ENCODE peak calls at places on chromosomes 5 and 9, in six cellular contexts. One of them, this sample, is unnamed.
A peak's percentile ranks its signal among the peaks of the same experiment; 100 is the strongest.

GRCh38 chr9:33081128-33081851 is 4.8 kb upstream of the SMU1 start:
- DNase-seq in K562: peak; percentile 51
- DNase-seq in GM12878: peak; percentile 76
- DNase-seq in SK-N-SH: peak; percentile 86
- DNase-seq in HepG2: peak; percentile 79
- DNase-seq in A549: peak; percentile 89
- DNase-seq in this sample: no peak

GRCh38 chr9:137458194-137459146 is 664 bp downstream of the NSMF start:
- DNase-seq in A549: no peak
- DNase-seq in SK-N-SH: peak; percentile 84
- DNase-seq in GM12878: no peak
- DNase-seq in K562: no peak
- DNase-seq in HepG2: no peak
- DNase-seq in this sample: no peak

GRCh38 chr9:36328798-36329411 is 70.7 kb upstream of the GNE start:
- DNase-seq in GM12878: no peak
- DNase-seq in SK-N-SH: peak; percentile 62
- DNase-seq in A549: peak; percentile 82
- DNase-seq in HepG2: peak; percentile 70
- DNase-seq in K562: peak; percentile 43
- DNase-seq in this sample: no peak

GRCh38 chr5:177070536-177071191 is 16.1 kb upstream of the FGFR4 start:
- DNase-seq in K562: no peak
- DNase-seq in HepG2: no peak
- DNase-seq in GM12878: peak; percentile 2
- DNase-seq in A549: no peak
- DNase-seq in SK-N-SH: no peak
- DNase-seq in this sample: no peak

GRCh38 chr5:9863486-9863885 is 233.3 kb upstream of the TAS2R1 start:
- DNase-seq in HepG2: no peak
- DNase-seq in A549: no peak
- DNase-seq in SK-N-SH: no peak
- DNase-seq in K562: no peak
- DNase-seq in GM12878: no peak
- DNase-seq in this sample: no peak

GRCh38 chr5:68344447-68345111 is 129.0 kb downstream of the PIK3R1 start:
- DNase-seq in HepG2: no peak
- DNase-seq in K562: peak; percentile 69
- DNase-seq in SK-N-SH: no peak
- DNase-seq in A549: peak; percentile 44
- DNase-seq in GM12878: no peak
- DNase-seq in this sample: no peak

GRCh38 chr9:1979815-1980367 is 35.3 kb upstream of the SMARCA2 start:
- DNase-seq in SK-N-SH: no peak
- DNase-seq in A549: no peak
- DNase-seq in K562: no peak
- DNase-seq in GM12878: peak; percentile 35
- DNase-seq in HepG2: no peak
- DNase-seq in this sample: no peak

GRCh38 chr9:106130374-106130773 is 436.0 kb downstream of the TMEM38B start:
- DNase-seq in SK-N-SH: no peak
- DNase-seq in GM12878: no peak
- DNase-seq in A549: no peak
- DNase-seq in K562: no peak
- DNase-seq in HepG2: no peak
- DNase-seq in this sample: no peak

GRCh38 chr5:135995979-135996378 is 32.8 kb upstream of the TGFBI start:
- DNase-seq in A549: no peak
- DNase-seq in HepG2: no peak
- DNase-seq in GM12878: no peak
- DNase-seq in K562: no peak
- DNase-seq in SK-N-SH: no peak
- DNase-seq in this sample: no peak

GRCh38 chr9:4558599-4558998 is 68.3 kb downstream of the SLC1A1 start:
- DNase-seq in K562: no peak
- DNase-seq in A549: no peak
- DNase-seq in SK-N-SH: no peak
- DNase-seq in HepG2: no peak
- DNase-seq in GM12878: no peak
- DNase-seq in this sample: no peak

GRCh38 chr9:87827341-87827740 is 55.3 kb upstream of the SPATA31E1 start:
- DNase-seq in K562: no peak
- DNase-seq in A549: no peak
- DNase-seq in HepG2: no peak
- DNase-seq in GM12878: no peak
- DNase-seq in SK-N-SH: no peak
- DNase-seq in this sample: no peak

GRCh38 chr5:179294891-179295777 is 50.1 kb downstream of the ADAMTS2 start:
- DNase-seq in GM12878: no peak
- DNase-seq in HepG2: no peak
- DNase-seq in K562: no peak
- DNase-seq in A549: no peak
- DNase-seq in SK-N-SH: peak; percentile 80
- DNase-seq in this sample: no peak

GRCh38 chr9:98550206-98550820 is 158.4 kb downstream of the GABBR2 start:
- DNase-seq in K562: no peak
- DNase-seq in GM12878: no peak
- DNase-seq in HepG2: no peak
- DNase-seq in A549: no peak
- DNase-seq in SK-N-SH: no peak
- DNase-seq in this sample: no peak

GRCh38 chr5:37860206-37860605 is 20.4 kb upstream of the GDNF start:
- DNase-seq in SK-N-SH: no peak
- DNase-seq in K562: no peak
- DNase-seq in HepG2: no peak
- DNase-seq in GM12878: no peak
- DNase-seq in A549: no peak
- DNase-seq in this sample: no peak

GRCh38 chr9:33120620-33121019 is 44.1 kb upstream of the SMU1 start:
- DNase-seq in HepG2: no peak
- DNase-seq in GM12878: no peak
- DNase-seq in A549: no peak
- DNase-seq in K562: no peak
- DNase-seq in SK-N-SH: no peak
- DNase-seq in this sample: no peak

GRCh38 chr5:36664762-36665161 is 58.4 kb downstream of the SLC1A3 start:
- DNase-seq in A549: no peak
- DNase-seq in SK-N-SH: no peak
- DNase-seq in HepG2: no peak
- DNase-seq in GM12878: no peak
- DNase-seq in K562: no peak
- DNase-seq in this sample: no peak

GRCh38 chr9:89662718-89663246 is 58.0 kb downstream of the GADD45G start:
- DNase-seq in GM12878: no peak
- DNase-seq in K562: no peak
- DNase-seq in SK-N-SH: no peak
- DNase-seq in HepG2: no peak
- DNase-seq in A549: no peak
- DNase-seq in this sample: no peak

DNA sequence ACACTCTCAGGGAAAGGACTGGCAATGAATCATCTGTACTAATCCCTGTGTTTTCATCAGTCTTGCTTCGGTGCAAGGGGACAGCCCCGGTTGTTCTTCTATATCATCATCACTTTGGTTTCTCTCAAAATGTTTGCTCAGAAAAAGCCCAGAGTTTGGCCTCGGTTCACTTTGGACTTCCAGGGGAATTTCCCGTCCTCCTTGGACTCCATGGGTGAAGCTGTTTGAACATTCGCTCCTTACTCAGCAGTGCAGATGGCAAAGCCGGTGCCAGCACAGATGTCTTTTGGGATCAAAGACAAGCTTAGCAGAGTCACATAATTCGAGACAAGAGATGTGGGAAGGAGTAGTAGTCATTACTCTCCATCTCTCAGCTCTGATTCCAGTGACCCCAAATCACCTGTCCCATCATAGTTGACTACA is 69.8 kb upstream of the TNFSF8 start:
- DNase-seq in A549: no peak
- DNase-seq in HepG2: no peak
- DNase-seq in K562: no peak
- DNase-seq in SK-N-SH: no peak
- DNase-seq in GM12878: no peak
- DNase-seq in this sample: no peak
- TF ChIP-seq CHD2 in A549: no peak
- TF ChIP-seq CHD2 in HepG2: no peak
- TF ChIP-seq CHD2 in K562: no peak
- TF ChIP-seq CHD2 in SK-N-SH: no peak
- TF ChIP-seq CHD2 in GM12878: no peak
- TF ChIP-seq CHD2 in this sample: no peak

DNA sequence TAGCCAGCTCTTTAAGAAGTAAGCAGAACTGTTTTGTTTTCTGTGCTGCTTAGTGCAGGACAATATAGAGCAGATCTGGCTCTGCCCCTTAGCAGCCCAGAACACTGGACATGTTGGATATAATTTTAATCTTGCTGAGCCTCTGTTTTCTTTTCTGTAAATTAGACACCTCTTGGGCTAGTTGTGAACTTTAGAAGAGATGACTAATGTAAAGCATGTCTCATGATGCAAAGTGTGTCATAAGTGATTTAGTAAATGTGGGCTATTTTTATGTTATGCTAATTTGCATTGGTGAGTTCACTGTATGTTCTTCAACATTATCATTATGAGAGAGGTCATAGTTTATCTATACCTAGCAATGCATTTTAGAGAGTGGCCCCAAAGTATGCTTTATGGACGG is 156.1 kb upstream of the ADAMTSL1 start:
- DNase-seq in SK-N-SH: no peak
- DNase-seq in A549: no peak
- DNase-seq in HepG2: no peak
- DNase-seq in GM12878: no peak
- DNase-seq in K562: no peak
- DNase-seq in this sample: no peak
- TF ChIP-seq CHD2 in SK-N-SH: no peak
- TF ChIP-seq CHD2 in A549: no peak
- TF ChIP-seq CHD2 in HepG2: no peak
- TF ChIP-seq CHD2 in GM12878: no peak
- TF ChIP-seq CHD2 in K562: no peak
- TF ChIP-seq CHD2 in this sample: no peak

GRCh38 chr5:432201-432927 is 10.6 kb upstream of the EXOC3 start:
- DNase-seq in K562: no peak
- DNase-seq in HepG2: no peak
- DNase-seq in A549: no peak
- DNase-seq in GM12878: no peak
- DNase-seq in SK-N-SH: no peak
- DNase-seq in this sample: no peak

GRCh38 chr5:430214-430925 is 12.6 kb upstream of the EXOC3 start:
- DNase-seq in GM12878: no peak
- DNase-seq in HepG2: no peak
- DNase-seq in K562: no peak
- DNase-seq in A549: no peak
- DNase-seq in SK-N-SH: no peak
- DNase-seq in this sample: no peak

GRCh38 chr5:431711-432050 is 11.3 kb upstream of the EXOC3 start:
- DNase-seq in GM12878: no peak
- DNase-seq in K562: no peak
- DNase-seq in SK-N-SH: no peak
- DNase-seq in A549: no peak
- DNase-seq in HepG2: no peak
- DNase-seq in this sample: no peak

GRCh38 chr5:429453-430188 is 13.4 kb upstream of the EXOC3 start:
- DNase-seq in SK-N-SH: no peak
- DNase-seq in A549: no peak
- DNase-seq in K562: peak; percentile 15
- DNase-seq in GM12878: no peak
- DNase-seq in HepG2: no peak
- DNase-seq in this sample: no peak

DNA sequence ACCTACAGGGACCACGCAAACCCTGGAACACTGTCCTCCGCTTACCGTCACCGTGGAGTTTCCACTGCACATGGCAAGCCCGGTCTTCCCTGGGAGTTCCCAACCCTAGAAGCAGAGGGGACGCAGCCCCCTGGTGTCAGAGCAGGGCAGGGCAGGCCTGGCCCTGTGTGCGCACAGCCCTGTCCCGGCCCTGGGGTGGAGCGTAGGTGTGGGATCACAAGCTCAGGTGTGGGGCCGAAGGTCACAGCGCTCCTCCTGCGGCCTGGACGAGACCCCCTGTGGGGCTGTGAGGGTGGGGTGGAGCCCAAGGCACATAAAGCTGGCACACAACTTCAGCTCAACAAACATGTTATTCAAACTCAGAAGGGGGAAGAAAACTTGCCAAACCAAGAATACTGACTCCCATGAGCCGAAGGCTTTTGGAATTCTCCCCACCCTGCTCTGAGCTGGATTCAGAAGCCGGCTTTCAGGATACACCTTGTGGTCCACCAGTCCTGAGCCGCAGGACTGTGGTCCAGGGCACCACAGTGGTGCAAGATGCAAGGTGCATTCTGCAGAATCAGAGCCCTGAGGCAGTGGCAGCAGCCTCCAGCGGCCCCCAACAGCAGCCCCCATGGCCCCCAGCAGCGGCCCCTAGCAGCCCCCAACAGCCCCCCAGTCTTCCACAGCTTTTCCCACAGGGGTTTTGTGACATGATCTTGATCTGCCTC is 11.8 kb upstream of the EXOC3 start:
- DNase-seq in K562: peak; percentile 80
- DNase-seq in HepG2: peak; percentile 41
- DNase-seq in GM12878: no peak
- DNase-seq in SK-N-SH: peak; percentile 93
- DNase-seq in A549: peak; percentile 59
- DNase-seq in this sample: peak; percentile 84
- TF ChIP-seq CHD2 in K562: no peak
- TF ChIP-seq CHD2 in HepG2: no peak
- TF ChIP-seq CHD2 in GM12878: no peak
- TF ChIP-seq CHD2 in SK-N-SH: no peak
- TF ChIP-seq CHD2 in A549: no peak
- TF ChIP-seq CHD2 in this sample: no peak

DNA sequence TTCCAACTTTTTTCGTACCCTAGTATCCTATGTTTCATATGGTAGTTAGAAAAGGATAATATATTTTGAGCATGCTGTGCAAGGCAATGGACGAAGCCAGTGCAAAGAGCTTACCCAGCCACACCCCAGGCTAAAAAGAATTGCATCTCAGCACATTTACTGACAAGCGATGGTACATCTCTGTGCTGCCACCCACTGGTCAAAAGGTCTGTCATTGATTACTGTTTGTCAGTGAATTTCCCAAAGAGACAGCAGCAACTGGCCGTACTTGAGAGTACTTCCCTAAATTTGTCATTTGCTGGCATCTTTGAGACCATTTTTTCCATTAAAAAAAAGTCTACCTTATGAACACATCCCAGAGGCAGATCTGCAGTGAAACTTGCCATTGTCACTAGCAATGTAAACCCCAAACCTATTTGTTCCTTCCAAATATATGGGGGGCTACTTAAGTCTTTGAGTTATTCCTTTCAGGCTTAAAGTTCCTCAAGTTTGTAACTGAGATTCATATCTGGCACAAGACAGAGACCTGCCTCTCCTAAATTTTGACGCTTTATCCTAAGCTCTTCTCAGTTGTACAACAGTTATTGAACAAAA is 184.3 kb downstream of the CTNND2 start:
- DNase-seq in HepG2: peak; percentile 48
- DNase-seq in A549: peak; percentile 51
- DNase-seq in K562: no peak
- DNase-seq in GM12878: no peak
- DNase-seq in SK-N-SH: peak; percentile 12
- DNase-seq in this sample: peak; percentile 73
- TF ChIP-seq CHD2 in HepG2: no peak
- TF ChIP-seq CHD2 in A549: no peak
- TF ChIP-seq CHD2 in K562: no peak
- TF ChIP-seq CHD2 in GM12878: no peak
- TF ChIP-seq CHD2 in SK-N-SH: no peak
- TF ChIP-seq CHD2 in this sample: no peak

This sample was measured in H1.